ENCODE peak calls at places on chromosomes 3 and 15, in four cellular contexts. O is EH; L is NCI-H1092 treated with DMSO at 0.1 percent for 48 hours; G is activated naive CD4-positive, alpha-beta T cell. C is an unnamed sample.

GRCh38 chr15:70031680-70032079 is 66.0 kb downstream of the TLE3 start:
- DNase-seq in O (no peak), L (no peak), G (no peak), C (no peak)

GRCh38 chr3:162193148-162193547 is 696.5 kb downstream of the OTOL1 start:
- DNase-seq in O (no peak), L (no peak), G (no peak), C (no peak)

GRCh38 chr3:72123908-72124441 is 339.0 kb upstream of the PROK2 start:
- DNase-seq in O (peak), L (no peak), G (no peak), C (peak)

GRCh38 chr3:197302696-197303341 is 4.4 kb upstream of the DLG1 start:
- DNase-seq in O (peak), L (no peak), G (no peak), C (peak)

GRCh38 chr3:59872121-59872520 is 822.3 kb upstream of the CFAP20DC start:
- DNase-seq in O (peak), L (no peak), G (no peak), C (no peak)

GRCh38 chr3:127385540-127385870 is 97.7 kb upstream of the PRR20G start:
- DNase-seq in O (no peak), L (no peak), G (no peak), C (no peak)

GRCh38 chr3:153658151-153658550 is 463.0 kb upstream of the ARHGEF26 start:
- DNase-seq in O (no peak), L (no peak), G (no peak), C (peak)

GRCh38 chr3:127967296-127967695 is 52.3 kb downstream of the KBTBD12 start:
- DNase-seq in O (peak), L (no peak), G (no peak), C (no peak)

GRCh38 chr15:70762469-70763119 is 764 bp downstream of the UACA start:
- DNase-seq in O (peak), L (no peak), G (no peak), C (peak)

GRCh38 chr3:149576071-149576564 is 81.7 kb downstream of the WWTR1 start:
- DNase-seq in O (peak), L (peak), G (no peak), C (peak)

GRCh38 chr3:54951405-54951804 is 23.5 kb upstream of the LRTM1 start:
- DNase-seq in O (peak), L (peak), G (no peak), C (peak)

GRCh38 chr15:29910068-29910467 is 87.8 kb upstream of the TJP1 start:
- DNase-seq in O (no peak), L (no peak), G (no peak), C (no peak)

GRCh38 chr3:195070321-195070720 is 200.6 kb downstream of the XXYLT1 start:
- DNase-seq in O (no peak), L (no peak), G (no peak), C (no peak)

GRCh38 chr3:169179193-169180122 is 484.1 kb downstream of the MECOM start:
- DNase-seq in O (no peak), L (no peak), G (no peak), C (no peak)

GRCh38 chr3:143977326-143978262 is 6.0 kb downstream of the DIPK2A start:
- DNase-seq in O (peak), L (no peak), G (no peak), C (peak)

GRCh38 chr15:19899021-19899824 is 642.4 kb downstream of the GOLGA6L6 start:
- DNase-seq in O (no peak), L (no peak), G (no peak), C (no peak)

GRCh38 chr3:151282921-151283320 is 4.6 kb upstream of the P2RY14 start:
- DNase-seq in O (peak), L (peak), G (no peak), C (peak)

GRCh38 chr15:82602195-82602594 is 45.0 kb downstream of the CPEB1 start:
- DNase-seq in O (no peak), L (no peak), G (no peak), C (no peak)

GRCh38 chr15:50017522-50017921 is 101.5 kb downstream of the ATP8B4 start:
- DNase-seq in O (peak), L (no peak), G (no peak), C (no peak)